ENCODE peak calls at places on chromosomes 11 and 22, in eight cellular contexts. C, Z, P, I, B, E, H and V are unnamed samples.

GRCh38 chr11:94602430-94603372 is 35.5 kb downstream of the PIWIL4 start:
- DNase-seq in C (no peak), Z (peak; percentile 74), P (peak; percentile 78), I (no peak), B (peak; percentile 77), E (peak; percentile 86), H (peak; percentile 77), V (no peak)

GRCh38 chr22:50112151-50113118 is 22.6 kb downstream of the MOV10L1 start:
- DNase-seq in C (no peak), Z (no peak), P (no peak), I (peak; percentile 30), B (peak; percentile 64), E (peak; percentile 86), H (peak; percentile 72), V (no peak)

GRCh38 chr11:61814958-61815789 is 1.6 kb downstream of the FADS1 start:
- DNase-seq in C (peak; percentile 99), Z (peak; percentile 98), P (peak; percentile 99), I (peak; percentile 96), B (peak; percentile 90), E (peak; percentile 95), H (peak; percentile 96), V (peak; percentile 94)

GRCh38 chr11:11265994-11266606 is 87.0 kb downstream of the CSNK2A3 start:
- DNase-seq in C (peak; percentile 93), Z (peak; percentile 66), P (peak; percentile 56), I (no peak), B (no peak), E (peak; percentile 3), H (peak; percentile 68), V (peak; percentile 41)

GRCh38 chr11:74749965-74750296 is 1.3 kb downstream of the RNF169 start:
- DNase-seq in C (no peak), Z (no peak), P (no peak), I (no peak), B (no peak), E (no peak), H (no peak), V (no peak)

GRCh38 chr22:23497016-23497885 is 82.8 kb downstream of the IGLL1 start:
- DNase-seq in C (no peak), Z (no peak), P (no peak), I (no peak), B (no peak), E (no peak), H (no peak), V (no peak)

GRCh38 chr22:23696326-23696851 is 5.6 kb downstream of the RGL4 start:
- DNase-seq in C (no peak), Z (no peak), P (no peak), I (no peak), B (peak; percentile 11), E (peak; percentile 56), H (no peak), V (no peak)

GRCh38 chr11:86172894-86173293 is 71.7 kb upstream of the EED start:
- DNase-seq in C (peak; percentile 70), Z (no peak), P (no peak), I (no peak), B (peak; percentile 26), E (peak; percentile 55), H (peak; percentile 36), V (no peak)

GRCh38 chr11:74418509-74418895 is 20.3 kb upstream of the PGM2L1 start:
- DNase-seq in C (no peak), Z (no peak), P (no peak), I (peak; percentile 61), B (peak; percentile 37), E (peak; percentile 82), H (peak; percentile 19), V (no peak)

GRCh38 chr11:121575250-121575962 is 122.6 kb upstream of the SORL1-AS1 start:
- DNase-seq in C (no peak), Z (no peak), P (no peak), I (peak; percentile 77), B (no peak), E (peak; percentile 81), H (no peak), V (no peak)

GRCh38 chr11:82775736-82776346 is 42.2 kb upstream of the FAM181B start:
- DNase-seq in C (peak; percentile 93), Z (peak; percentile 39), P (peak; percentile 49), I (peak; percentile 24), B (peak; percentile 42), E (peak; percentile 47), H (peak; percentile 30), V (no peak)

GRCh38 chr11:13338437-13339069 is 61.0 kb downstream of the BMAL1 start:
- DNase-seq in C (no peak), Z (no peak), P (no peak), I (peak; percentile 37), B (peak; percentile 73), E (peak; percentile 69), H (no peak), V (no peak)

GRCh38 chr11:13336246-13336873 is 58.8 kb downstream of the BMAL1 start:
- DNase-seq in C (no peak), Z (no peak), P (no peak), I (no peak), B (no peak), E (peak; percentile 47), H (no peak), V (no peak)

GRCh38 chr11:13335319-13335718 is 57.7 kb downstream of the BMAL1 start:
- DNase-seq in C (peak; percentile 93), Z (peak; percentile 76), P (peak; percentile 64), I (peak; percentile 82), B (peak; percentile 90), E (peak; percentile 66), H (peak; percentile 55), V (peak; percentile 29)

GRCh38 chr11:13339196-13340153 is 61.9 kb downstream of the BMAL1 start:
- DNase-seq in C (no peak), Z (no peak), P (no peak), I (peak; percentile 96), B (peak; percentile 94), E (peak; percentile 98), H (peak; percentile 31), V (no peak)

GRCh38 chr11:13337986-13338436 is 60.4 kb downstream of the BMAL1 start:
- DNase-seq in C (no peak), Z (no peak), P (no peak), I (peak; percentile 56), B (peak; percentile 68), E (peak; percentile 78), H (no peak), V (no peak)
- TF ChIP-seq CTCF in C (no peak), Z (no peak), P (no peak), I (no peak), B (no peak), E (no peak), H (no peak), V (no peak)

DNA sequence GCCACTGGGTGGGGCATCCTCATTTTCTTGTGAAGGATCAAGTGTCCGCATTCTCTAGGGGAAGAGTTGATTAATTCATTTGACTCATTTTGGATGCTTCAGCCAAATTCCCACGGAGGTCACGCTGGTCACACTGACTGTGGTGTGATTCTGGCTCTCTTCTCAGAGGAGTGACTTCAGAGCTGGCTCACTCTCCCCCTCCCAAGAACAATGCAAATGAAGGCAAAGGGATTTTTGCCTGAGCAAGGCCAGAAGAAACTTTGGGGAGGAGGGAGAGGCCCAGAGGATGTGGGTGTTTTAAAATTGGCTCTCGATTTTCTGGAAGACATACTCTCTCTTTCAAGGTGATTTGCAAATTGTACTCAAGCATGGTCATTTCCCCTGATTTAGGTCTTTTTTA is 51.1 kb upstream of the LMO2 start:
- DNase-seq in C (no peak), Z (no peak), P (no peak), I (peak; percentile 33), B (peak; percentile 78), E (peak; percentile 58), H (no peak), V (no peak)
- TF ChIP-seq CTCF in C (no peak), Z (no peak), P (no peak), I (no peak), B (no peak), E (no peak), H (no peak), V (no peak)

GRCh38 chr11:116787786-116788486 is at the start of gene ZPR1:
- DNase-seq in C (peak; percentile 88), Z (peak; percentile 82), P (peak; percentile 82), I (peak; percentile 64), B (peak; percentile 65), E (peak; percentile 56), H (peak; percentile 88), V (peak; percentile 44)
- TF ChIP-seq CTCF in C (no peak), Z (no peak), P (no peak), I (no peak), B (no peak), E (no peak), H (no peak), V (no peak)

GRCh38 chr22:37030560-37031281 is 11.2 kb downstream of the MPST start:
- DNase-seq in C (peak; percentile 64), Z (no peak), P (no peak), I (no peak), B (no peak), E (no peak), H (no peak), V (no peak)
- TF ChIP-seq CTCF in C (peak; percentile 46), Z (no peak), P (peak; percentile 4), I (no peak), B (no peak), E (no peak), H (no peak), V (no peak)